ENCODE peak calls at places on chromosomes 7 and 10, in four cellular contexts. One of them, this sample, is unnamed.

GRCh38 chr10:132626019-132626760 is 88.6 kb downstream of the INPP5A start:
- DNase-seq in IMR-90: no peak
- DNase-seq in K562: no peak
- DNase-seq in A549: no peak
- DNase-seq in this sample: no peak

GRCh38 chr10:9227679-9228365 is 1173.3 kb downstream of the GATA3 start:
- DNase-seq in IMR-90: no peak
- DNase-seq in K562: no peak
- DNase-seq in A549: no peak
- DNase-seq in this sample: no peak

GRCh38 chr10:12348870-12349627 is at the start of gene CAMK1D:
- DNase-seq in A549: peak
- DNase-seq in IMR-90: peak
- DNase-seq in K562: peak
- DNase-seq in this sample: no peak

GRCh38 chr7:139777948-139778841 is at the start of gene HIPK2:
- DNase-seq in IMR-90: peak
- DNase-seq in A549: peak
- DNase-seq in K562: peak
- DNase-seq in this sample: no peak

GRCh38 chr10:113681533-113682470 is 2.1 kb downstream of the CASP7 start:
- DNase-seq in K562: no peak
- DNase-seq in A549: no peak
- DNase-seq in IMR-90: no peak
- DNase-seq in this sample: peak

GRCh38 chr10:17026686-17027485 is 102.7 kb downstream of the CUBN start:
- DNase-seq in IMR-90: peak
- DNase-seq in K562: no peak
- DNase-seq in A549: no peak
- DNase-seq in this sample: peak

GRCh38 chr7:142111509-142111908 is at the start of gene MGAM2:
- DNase-seq in IMR-90: no peak
- DNase-seq in A549: no peak
- DNase-seq in K562: no peak
- DNase-seq in this sample: no peak

GRCh38 chr10:126049741-126050140 is 153.4 kb downstream of the FANK1 start:
- DNase-seq in IMR-90: peak
- DNase-seq in K562: no peak
- DNase-seq in A549: no peak
- DNase-seq in this sample: no peak

GRCh38 chr10:22742678-22743077 is 28.3 kb upstream of the PIP4K2A start:
- DNase-seq in IMR-90: no peak
- DNase-seq in A549: no peak
- DNase-seq in K562: no peak
- DNase-seq in this sample: peak

GRCh38 chr7:47934831-47935230 is 13.4 kb downstream of the PKD1L1 start:
- DNase-seq in K562: no peak
- DNase-seq in IMR-90: no peak
- DNase-seq in A549: no peak
- DNase-seq in this sample: no peak

GRCh38 chr10:130998642-130999041 is 312.9 kb downstream of the TCERG1L start:
- DNase-seq in IMR-90: no peak
- DNase-seq in K562: no peak
- DNase-seq in A549: no peak
- DNase-seq in this sample: no peak

GRCh38 chr7:78487464-78487863 is 688.9 kb downstream of the PHTF2 start:
- DNase-seq in K562: no peak
- DNase-seq in A549: no peak
- DNase-seq in IMR-90: no peak
- DNase-seq in this sample: no peak

GRCh38 chr10:5488272-5489161 is 10.9 kb downstream of the CALML5 start:
- DNase-seq in K562: peak
- DNase-seq in IMR-90: no peak
- DNase-seq in A549: no peak
- DNase-seq in this sample: no peak

GRCh38 chr7:99459087-99459486 is 6.9 kb downstream of the ATP5MF start:
- DNase-seq in IMR-90: no peak
- DNase-seq in A549: no peak
- DNase-seq in K562: no peak
- DNase-seq in this sample: no peak

GRCh38 chr7:137130751-137131158 is 212.8 kb downstream of the PTN start:
- DNase-seq in IMR-90: peak
- DNase-seq in A549: no peak
- DNase-seq in K562: no peak
- DNase-seq in this sample: no peak

GRCh38 chr7:40824461-40824860 is 689.7 kb downstream of the SUGCT start:
- DNase-seq in K562: no peak
- DNase-seq in IMR-90: peak
- DNase-seq in A549: no peak
- DNase-seq in this sample: no peak

GRCh38 chr7:151046603-151047573 is 1.4 kb upstream of the ASIC3 start:
- DNase-seq in A549: no peak
- DNase-seq in K562: peak
- DNase-seq in IMR-90: peak
- DNase-seq in this sample: no peak

GRCh38 chr7:156554488-156554887 is 86.1 kb upstream of the RNF32 start:
- DNase-seq in IMR-90: no peak
- DNase-seq in A549: no peak
- DNase-seq in K562: no peak
- DNase-seq in this sample: no peak
- TF ChIP-seq ELK1 in IMR-90: no peak
- TF ChIP-seq ELK1 in A549: no peak
- TF ChIP-seq ELK1 in K562: no peak
- TF ChIP-seq ELK1 in this sample: no peak

GRCh38 chr7:128082431-128082830 is 51.2 kb upstream of the LRRC4 start:
- DNase-seq in IMR-90: no peak
- DNase-seq in A549: no peak
- DNase-seq in K562: no peak
- DNase-seq in this sample: no peak

GRCh38 chr7:128084896-128085608 is 53.8 kb upstream of the LRRC4 start:
- DNase-seq in A549: no peak
- DNase-seq in K562: no peak
- DNase-seq in IMR-90: peak
- DNase-seq in this sample: no peak

GRCh38 chr7:128080169-128080568 is 48.9 kb upstream of the LRRC4 start:
- DNase-seq in K562: no peak
- DNase-seq in A549: no peak
- DNase-seq in IMR-90: no peak
- DNase-seq in this sample: no peak

GRCh38 chr7:128078309-128078708 is 47.1 kb upstream of the LRRC4 start:
- DNase-seq in A549: no peak
- DNase-seq in IMR-90: no peak
- DNase-seq in K562: no peak
- DNase-seq in this sample: no peak

GRCh38 chr7:128081351-128081750 is 50.1 kb upstream of the LRRC4 start:
- DNase-seq in A549: no peak
- DNase-seq in IMR-90: no peak
- DNase-seq in K562: no peak
- DNase-seq in this sample: no peak
- TF ChIP-seq ELK1 in A549: no peak
- TF ChIP-seq ELK1 in IMR-90: no peak
- TF ChIP-seq ELK1 in K562: no peak
- TF ChIP-seq ELK1 in this sample: no peak

GRCh38 chr10:127293640-127294039 is 97.2 kb upstream of the INSYN2A start:
- DNase-seq in IMR-90: no peak
- DNase-seq in K562: no peak
- DNase-seq in A549: no peak
- DNase-seq in this sample: no peak
- TF ChIP-seq ELK1 in IMR-90: no peak
- TF ChIP-seq ELK1 in K562: no peak
- TF ChIP-seq ELK1 in A549: no peak
- TF ChIP-seq ELK1 in this sample: no peak

GRCh38 chr10:47165711-47166404 is 134.1 kb upstream of the GDF10 start:
- DNase-seq in A549: no peak
- DNase-seq in IMR-90: peak
- DNase-seq in K562: no peak
- DNase-seq in this sample: no peak
- TF ChIP-seq ELK1 in A549: no peak
- TF ChIP-seq ELK1 in IMR-90: no peak
- TF ChIP-seq ELK1 in K562: no peak
- TF ChIP-seq ELK1 in this sample: no peak

GRCh38 chr10:103791858-103792257 is 63.5 kb downstream of the SH3PXD2A start:
- DNase-seq in K562: no peak
- DNase-seq in A549: no peak
- DNase-seq in IMR-90: no peak
- DNase-seq in this sample: no peak
- TF ChIP-seq ELK1 in K562: no peak
- TF ChIP-seq ELK1 in A549: no peak
- TF ChIP-seq ELK1 in IMR-90: no peak
- TF ChIP-seq ELK1 in this sample: no peak

GRCh38 chr7:7210475-7211237 is 28.3 kb downstream of the C1GALT1 start:
- DNase-seq in A549: no peak
- DNase-seq in K562: no peak
- DNase-seq in IMR-90: no peak
- DNase-seq in this sample: no peak
- TF ChIP-seq ELK1 in A549: no peak
- TF ChIP-seq ELK1 in K562: no peak
- TF ChIP-seq ELK1 in IMR-90: no peak
- TF ChIP-seq ELK1 in this sample: no peak

DNA sequence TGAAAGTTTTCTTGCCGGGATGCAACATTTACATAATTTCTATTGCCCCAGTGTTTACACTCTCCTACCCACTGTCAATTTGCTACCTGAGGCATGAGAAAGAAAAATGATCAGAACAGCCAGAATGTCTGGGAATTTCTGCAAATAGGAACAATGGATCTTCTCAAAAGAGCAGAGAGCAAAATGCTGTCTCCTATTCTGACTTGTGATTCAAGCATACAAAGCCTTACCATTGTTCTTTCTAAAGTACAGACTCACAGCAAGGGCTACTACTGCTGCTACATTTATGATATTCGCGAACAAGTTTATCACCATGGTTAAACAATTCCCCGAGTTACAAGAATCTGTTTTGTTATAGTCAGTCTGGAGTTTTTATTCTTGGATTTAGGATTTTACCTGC is 329.9 kb upstream of the CELF2 start:
- DNase-seq in IMR-90: no peak
- DNase-seq in A549: no peak
- DNase-seq in K562: no peak
- DNase-seq in this sample: no peak
- TF ChIP-seq ELK1 in IMR-90: no peak
- TF ChIP-seq ELK1 in A549: no peak
- TF ChIP-seq ELK1 in K562: no peak
- TF ChIP-seq ELK1 in this sample: no peak